ENCODE peak calls at places on chromosomes 4 and X, in six cellular contexts. Q, F, C, B, V and T are unnamed samples.

GRCh38 chr4:7928711-7929505 is 10.8 kb downstream of the AFAP1 start:
- DNase-seq in Q (no peak), F (no peak), C (no peak), B (no peak), V (peak), T (no peak)

GRCh38 chrX:129427267-129427666 is 96.0 kb downstream of the SMARCA1 start:
- DNase-seq in Q (no peak), F (no peak), C (no peak), B (no peak), V (no peak), T (no peak)

GRCh38 chr4:108454227-108454626 is 166.1 kb upstream of the RPL34 start:
- DNase-seq in Q (no peak), F (no peak), C (no peak), B (no peak), V (no peak), T (no peak)

GRCh38 chrX:136694491-136695087 is 46.6 kb downstream of the CD40LG start:
- DNase-seq in Q (no peak), F (no peak), C (peak), B (peak), V (peak), T (no peak)

GRCh38 chr4:139808381-139809206 is 143.0 kb downstream of the MGST2 start:
- DNase-seq in Q (no peak), F (no peak), C (peak), B (peak), V (no peak), T (no peak)

GRCh38 chr4:66017671-66018070 is 347.4 kb upstream of the EPHA5 start:
- DNase-seq in Q (no peak), F (no peak), C (no peak), B (no peak), V (peak), T (no peak)

GRCh38 chr4:21577066-21577465 is 371.5 kb downstream of the KCNIP4 start:
- DNase-seq in Q (no peak), F (no peak), C (no peak), B (no peak), V (no peak), T (no peak)

GRCh38 chr4:78660559-78660958 is 109.0 kb downstream of the ANXA3 start:
- DNase-seq in Q (no peak), F (no peak), C (no peak), B (no peak), V (no peak), T (no peak)

GRCh38 chrX:150198776-150199175 is 164.3 kb upstream of the MAMLD1 start:
- DNase-seq in Q (no peak), F (no peak), C (no peak), B (peak), V (no peak), T (no peak)

GRCh38 chr4:152862608-152863007 is 73.5 kb upstream of the FHDC1 start:
- DNase-seq in Q (no peak), F (no peak), C (no peak), B (peak), V (peak), T (no peak)

GRCh38 chr4:142922720-142923119 is 76.6 kb upstream of the INPP4B start:
- DNase-seq in Q (no peak), F (no peak), C (no peak), B (no peak), V (no peak), T (no peak)

GRCh38 chrX:78329486-78329885 is 2.1 kb upstream of the CYSLTR1 start:
- DNase-seq in Q (no peak), F (no peak), C (no peak), B (no peak), V (no peak), T (no peak)